ENCODE peak calls at places on chromosomes 13 and 19, in five cellular contexts. One of them, this sample, is unnamed.
A peak's percentile ranks its signal among the peaks of the same experiment; 100 is the strongest.

GRCh38 chr19:38524369-38524768 is 90.9 kb downstream of the RYR1 start:
- DNase-seq in NCI-H524: no peak
- DNase-seq in heart left ventricle: no peak
- DNase-seq in cardiac muscle cell: no peak
- DNase-seq in T-cell: no peak
- DNase-seq in this sample: no peak

GRCh38 chr13:46492946-46493345 is 60.0 kb upstream of the LRCH1 start:
- DNase-seq in NCI-H524: peak; percentile 51
- DNase-seq in heart left ventricle: no peak
- DNase-seq in cardiac muscle cell: peak; percentile 64
- DNase-seq in T-cell: no peak
- DNase-seq in this sample: no peak

GRCh38 chr13:30257433-30258099 is 49.8 kb downstream of the KATNAL1 start:
- DNase-seq in NCI-H524: peak; percentile 20
- DNase-seq in heart left ventricle: peak; percentile 49
- DNase-seq in cardiac muscle cell: peak; percentile 75
- DNase-seq in T-cell: no peak
- DNase-seq in this sample: no peak

GRCh38 chr13:101416181-101417042 is at the start of gene NALCN:
- DNase-seq in NCI-H524: peak; percentile 46
- DNase-seq in heart left ventricle: peak; percentile 43
- DNase-seq in cardiac muscle cell: peak; percentile 55
- DNase-seq in T-cell: no peak
- DNase-seq in this sample: peak; percentile 13

GRCh38 chr13:113470073-113470472 is 16.8 kb upstream of the ADPRHL1 start:
- DNase-seq in NCI-H524: no peak
- DNase-seq in heart left ventricle: no peak
- DNase-seq in cardiac muscle cell: no peak
- DNase-seq in T-cell: no peak
- DNase-seq in this sample: no peak

GRCh38 chr13:28548468-28548867 is 53.5 kb upstream of the FLT1 start:
- DNase-seq in NCI-H524: no peak
- DNase-seq in heart left ventricle: no peak
- DNase-seq in cardiac muscle cell: no peak
- DNase-seq in T-cell: no peak
- DNase-seq in this sample: no peak

GRCh38 chr19:47719047-47719885 is 6.0 kb downstream of the EHD2 start:
- DNase-seq in NCI-H524: peak; percentile 87
- DNase-seq in heart left ventricle: peak; percentile 91
- DNase-seq in cardiac muscle cell: peak; percentile 43
- DNase-seq in T-cell: no peak
- DNase-seq in this sample: no peak

GRCh38 chr13:24275041-24275440 is 34.3 kb upstream of the C1QTNF9 start:
- DNase-seq in NCI-H524: no peak
- DNase-seq in heart left ventricle: no peak
- DNase-seq in cardiac muscle cell: no peak
- DNase-seq in T-cell: no peak
- DNase-seq in this sample: no peak

GRCh38 chr13:51714663-51715168 is 89.2 kb downstream of the DHRS12 start:
- DNase-seq in NCI-H524: no peak
- DNase-seq in heart left ventricle: no peak
- DNase-seq in cardiac muscle cell: no peak
- DNase-seq in T-cell: no peak
- DNase-seq in this sample: no peak

GRCh38 chr19:46133101-46133627 is 8.7 kb upstream of the IGFL3 start:
- DNase-seq in NCI-H524: no peak
- DNase-seq in heart left ventricle: no peak
- DNase-seq in cardiac muscle cell: peak; percentile 86
- DNase-seq in T-cell: no peak
- DNase-seq in this sample: no peak

GRCh38 chr13:36385471-36385870 is 39.3 kb upstream of the SPART start:
- DNase-seq in NCI-H524: no peak
- DNase-seq in heart left ventricle: no peak
- DNase-seq in cardiac muscle cell: no peak
- DNase-seq in T-cell: no peak
- DNase-seq in this sample: no peak

GRCh38 chr19:2014731-2015610 is 543 bp downstream of the BTBD2 start:
- DNase-seq in NCI-H524: peak; percentile 51
- DNase-seq in heart left ventricle: peak; percentile 43
- DNase-seq in cardiac muscle cell: peak; percentile 66
- DNase-seq in T-cell: no peak
- DNase-seq in this sample: no peak

GRCh38 chr19:36041831-36042230 is 9.2 kb upstream of the CLIP3 start:
- DNase-seq in NCI-H524: no peak
- DNase-seq in heart left ventricle: no peak
- DNase-seq in cardiac muscle cell: peak; percentile 8
- DNase-seq in T-cell: no peak
- DNase-seq in this sample: no peak

GRCh38 chr19:17236831-17237543 is 8.7 kb downstream of the NR2F6 start:
- DNase-seq in NCI-H524: no peak
- DNase-seq in heart left ventricle: no peak
- DNase-seq in cardiac muscle cell: no peak
- DNase-seq in T-cell: no peak
- DNase-seq in this sample: no peak

GRCh38 chr19:45972081-45972943 is 1.4 kb downstream of the NOVA2 start:
- DNase-seq in NCI-H524: no peak
- DNase-seq in heart left ventricle: peak; percentile 45
- DNase-seq in cardiac muscle cell: no peak
- DNase-seq in T-cell: no peak
- DNase-seq in this sample: no peak

GRCh38 chr19:54164369-54165068 is 5.0 kb upstream of the LENG1 start:
- DNase-seq in NCI-H524: no peak
- DNase-seq in heart left ventricle: peak; percentile 55
- DNase-seq in cardiac muscle cell: peak; percentile 70
- DNase-seq in T-cell: peak; percentile 21
- DNase-seq in this sample: peak; percentile 63

GRCh38 chr19:4059931-4060620 is 6.6 kb downstream of the ZBTB7A start:
- DNase-seq in NCI-H524: no peak
- DNase-seq in heart left ventricle: peak; percentile 85
- DNase-seq in cardiac muscle cell: no peak
- DNase-seq in T-cell: peak; percentile 50
- DNase-seq in this sample: peak; percentile 76

GRCh38 chr13:108959254-108959653 is 329.8 kb downstream of the MYO16 start:
- DNase-seq in NCI-H524: no peak
- DNase-seq in heart left ventricle: no peak
- DNase-seq in cardiac muscle cell: no peak
- DNase-seq in T-cell: no peak
- DNase-seq in this sample: no peak

GRCh38 chr19:7460562-7460966 is 28.3 kb downstream of the PEX11G start:
- DNase-seq in NCI-H524: no peak
- DNase-seq in heart left ventricle: no peak
- DNase-seq in cardiac muscle cell: no peak
- DNase-seq in T-cell: no peak
- DNase-seq in this sample: no peak

GRCh38 chr19:3224346-3225325 is at the start of gene CELF5:
- DNase-seq in NCI-H524: peak; percentile 56
- DNase-seq in heart left ventricle: peak; percentile 51
- DNase-seq in cardiac muscle cell: peak; percentile 81
- DNase-seq in T-cell: peak; percentile 47
- DNase-seq in this sample: peak; percentile 49

GRCh38 chr19:40549007-40549708 is 27.5 kb upstream of the SHKBP1 start:
- DNase-seq in NCI-H524: peak; percentile 91
- DNase-seq in heart left ventricle: peak; percentile 53
- DNase-seq in cardiac muscle cell: peak; percentile 91
- DNase-seq in T-cell: peak; percentile 54
- DNase-seq in this sample: peak; percentile 31

GRCh38 chr19:18488838-18489626 is 32.8 kb downstream of the ELL start:
- DNase-seq in NCI-H524: peak; percentile 58
- DNase-seq in heart left ventricle: no peak
- DNase-seq in cardiac muscle cell: peak; percentile 84
- DNase-seq in T-cell: no peak
- DNase-seq in this sample: no peak

GRCh38 chr19:53879145-53880037 is 2.6 kb upstream of the PRKCG start:
- DNase-seq in NCI-H524: peak; percentile 46
- DNase-seq in heart left ventricle: peak; percentile 94
- DNase-seq in cardiac muscle cell: peak; percentile 99
- DNase-seq in T-cell: peak; percentile 74
- DNase-seq in this sample: peak; percentile 60

GRCh38 chr13:75771818-75772217 is 135.7 kb downstream of the LMO7 start:
- DNase-seq in NCI-H524: no peak
- DNase-seq in heart left ventricle: no peak
- DNase-seq in cardiac muscle cell: no peak
- DNase-seq in T-cell: no peak
- DNase-seq in this sample: no peak

GRCh38 chr19:33905937-33906577 is 109.4 kb downstream of the KCTD15 start:
- DNase-seq in NCI-H524: no peak
- DNase-seq in heart left ventricle: peak; percentile 86
- DNase-seq in cardiac muscle cell: peak; percentile 45
- DNase-seq in T-cell: no peak
- DNase-seq in this sample: no peak

GRCh38 chr13:110944121-110944967 is 29.5 kb upstream of the ANKRD10 start:
- DNase-seq in NCI-H524: peak; percentile 9
- DNase-seq in heart left ventricle: no peak
- DNase-seq in cardiac muscle cell: peak; percentile 44
- DNase-seq in T-cell: no peak
- DNase-seq in this sample: no peak

GRCh38 chr13:54511356-54511755 is 1482.7 kb downstream of the OLFM4 start:
- DNase-seq in NCI-H524: no peak
- DNase-seq in heart left ventricle: no peak
- DNase-seq in cardiac muscle cell: no peak
- DNase-seq in T-cell: no peak
- DNase-seq in this sample: no peak

GRCh38 chr19:7618771-7619510 is 10.4 kb downstream of the XAB2 start:
- DNase-seq in NCI-H524: peak; percentile 45
- DNase-seq in heart left ventricle: no peak
- DNase-seq in cardiac muscle cell: no peak
- DNase-seq in T-cell: no peak
- DNase-seq in this sample: no peak

GRCh38 chr19:18798384-18799352 is 7.6 kb upstream of the COMP start:
- DNase-seq in NCI-H524: no peak
- DNase-seq in heart left ventricle: no peak
- DNase-seq in cardiac muscle cell: no peak
- DNase-seq in T-cell: no peak
- DNase-seq in this sample: no peak

GRCh38 chr19:41939861-41940442 is 11.7 kb upstream of the ERFL start:
- DNase-seq in NCI-H524: peak; percentile 50
- DNase-seq in heart left ventricle: no peak
- DNase-seq in cardiac muscle cell: peak; percentile 14
- DNase-seq in T-cell: no peak
- DNase-seq in this sample: peak; percentile 34

GRCh38 chr19:44141191-44142013 is at the start of gene ZNF234:
- DNase-seq in NCI-H524: peak; percentile 78
- DNase-seq in heart left ventricle: peak; percentile 91
- DNase-seq in cardiac muscle cell: peak; percentile 89
- DNase-seq in T-cell: peak; percentile 55
- DNase-seq in this sample: peak; percentile 33

GRCh38 chr19:47124937-47125668 is 5.5 kb upstream of the SAE1 start:
- DNase-seq in NCI-H524: peak; percentile 81
- DNase-seq in heart left ventricle: no peak
- DNase-seq in cardiac muscle cell: peak; percentile 84
- DNase-seq in T-cell: no peak
- DNase-seq in this sample: no peak

This sample was measured in activated gamma-delta T cell.